ENCODE peak calls at places on chromosome 3, in six cellular contexts. U, I, M, A, Z and B are unnamed samples. For H3K36me3, the result is how much of the 10 kb centered on the place peaks cover.

GRCh38 chr3:134333522-134334181 is 40.6 kb downstream of the AMOTL2 start:
- DNase-seq in U (peak), I (peak), M (peak), A (peak), Z (no peak), B (peak)

GRCh38 chr3:188578579-188579363 is 424.8 kb downstream of the LPP start:
- DNase-seq in U (no peak), I (no peak), M (peak), A (peak), Z (peak), B (peak)

GRCh38 chr3:52827441-52827840 is 3.0 kb downstream of the ITIH4 start:
- DNase-seq in U (no peak), I (no peak), M (peak), A (peak), Z (no peak), B (peak)

GRCh38 chr3:9254764-9255163 is 5.3 kb upstream of the SRGAP3 start:
- DNase-seq in U (no peak), I (no peak), M (no peak), A (no peak), Z (no peak), B (no peak)

GRCh38 chr3:142984255-142984654 is 17.1 kb upstream of the U2SURP start:
- DNase-seq in U (no peak), I (no peak), M (no peak), A (no peak), Z (no peak), B (no peak)

GRCh38 chr3:48240000-48240710 is 749 bp upstream of the ZNF589 start:
- DNase-seq in U (no peak), I (peak), M (no peak), A (no peak), Z (no peak), B (no peak)

GRCh38 chr3:45597166-45597565 is 2.6 kb downstream of the LIMD1 start:
- DNase-seq in U (no peak), I (no peak), M (peak), A (peak), Z (no peak), B (peak)

GRCh38 chr3:117820900-117821299 is 1111.3 kb downstream of the TUSC7 start:
- DNase-seq in U (no peak), I (no peak), M (peak), A (no peak), Z (no peak), B (no peak)

GRCh38 chr3:20405731-20406130 is 219.7 kb upstream of the SGO1 start:
- DNase-seq in U (no peak), I (no peak), M (peak), A (no peak), Z (no peak), B (peak)

GRCh38 chr3:113138839-113139743 is 72.3 kb upstream of the BOC start:
- DNase-seq in U (no peak), I (no peak), M (no peak), A (no peak), Z (no peak), B (no peak)

GRCh38 chr3:97579365-97579764 is 185.2 kb upstream of the ARL6 start:
- DNase-seq in U (no peak), I (no peak), M (no peak), A (no peak), Z (no peak), B (no peak)

GRCh38 chr3:171005648-171006047 is 20.9 kb downstream of the SLC2A2 start:
- DNase-seq in U (no peak), I (no peak), M (peak), A (no peak), Z (no peak), B (no peak)

GRCh38 chr3:12903000-12903800 is 61.8 kb upstream of the RPL32 start:
- DNase-seq in U (no peak), I (no peak), M (no peak), A (peak), Z (no peak), B (no peak)

GRCh38 chr3:172201136-172201989 is 162.0 kb downstream of the FNDC3B start:
- DNase-seq in U (no peak), I (no peak), M (peak), A (peak), Z (peak), B (peak)

GRCh38 chr3:152258448-152259302 is 10.1 kb upstream of the MBNL1 start:
- DNase-seq in U (no peak), I (no peak), M (peak), A (peak), Z (peak), B (peak)

GRCh38 chr3:71874618-71875017 is 89.7 kb upstream of the PROK2 start:
- DNase-seq in U (no peak), I (no peak), M (no peak), A (no peak), Z (no peak), B (no peak)

GRCh38 chr3:172303941-172304558 is 144.2 kb downstream of the GHSR start:
- DNase-seq in U (no peak), I (no peak), M (no peak), A (no peak), Z (no peak), B (no peak)

GRCh38 chr3:60932669-60933068 is 318.6 kb downstream of the FHIT start:
- DNase-seq in U (no peak), I (no peak), M (peak), A (no peak), Z (no peak), B (peak)

GRCh38 chr3:50227390-50228183 is 8.4 kb upstream of the GNAI2 start:
- DNase-seq in U (peak), I (peak), M (peak), A (peak), Z (peak), B (peak)

GRCh38 chr3:187949093-187949820 is 204.0 kb upstream of the BCL6 start:
- DNase-seq in U (no peak), I (no peak), M (no peak), A (no peak), Z (no peak), B (no peak)

GRCh38 chr3:71723452-71724170 is 1.6 kb downstream of the EIF4E3 start:
- DNase-seq in U (no peak), I (no peak), M (no peak), A (no peak), Z (no peak), B (no peak)

GRCh38 chr3:33130144-33130543 is 16.3 kb downstream of the CRTAP start:
- DNase-seq in U (no peak), I (no peak), M (no peak), A (no peak), Z (no peak), B (peak)

GRCh38 chr3:33134026-33134625 is 20.3 kb downstream of the CRTAP start:
- DNase-seq in U (no peak), I (no peak), M (peak), A (peak), Z (no peak), B (peak)

GRCh38 chr3:33128706-33129105 is 14.9 kb downstream of the CRTAP start:
- DNase-seq in U (peak), I (peak), M (no peak), A (peak), Z (no peak), B (no peak)

GRCh38 chr3:33131328-33132018 is 17.7 kb downstream of the CRTAP start:
- DNase-seq in U (peak), I (peak), M (peak), A (peak), Z (no peak), B (peak)

GRCh38 chr3:33132019-33132360 is 18.2 kb downstream of the CRTAP start:
- DNase-seq in U (no peak), I (no peak), M (no peak), A (no peak), Z (no peak), B (no peak)
- H3K36me3 ChIP-seq in U (under half), I (under half), M (under half), A (under half), Z (half or more), B (under half)

DNA sequence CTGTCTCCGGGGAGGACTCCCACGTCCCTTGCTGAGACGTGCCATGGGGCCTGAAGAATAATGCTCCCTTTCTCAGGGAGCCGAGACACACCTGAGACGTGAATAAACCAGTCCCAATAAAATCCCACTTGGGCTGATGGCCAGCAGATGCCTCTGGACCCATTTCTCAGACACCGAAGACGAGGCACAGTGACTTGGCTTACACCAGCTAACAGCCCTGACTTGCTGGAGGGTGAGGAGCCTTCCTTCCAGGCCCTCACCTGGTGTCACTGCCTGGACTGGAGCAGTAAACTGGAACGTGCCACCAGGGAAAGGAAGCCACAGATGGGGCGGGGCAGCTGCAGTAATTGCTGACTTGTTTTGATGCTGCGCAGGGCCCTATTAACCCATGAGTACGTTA is 189.7 kb downstream of the PDZRN3 start:
- DNase-seq in U (no peak), I (no peak), M (no peak), A (no peak), Z (no peak), B (no peak)
- H3K36me3 ChIP-seq in U (under half), I (under half), M (under half), A (under half), Z (under half), B (under half)

DNA sequence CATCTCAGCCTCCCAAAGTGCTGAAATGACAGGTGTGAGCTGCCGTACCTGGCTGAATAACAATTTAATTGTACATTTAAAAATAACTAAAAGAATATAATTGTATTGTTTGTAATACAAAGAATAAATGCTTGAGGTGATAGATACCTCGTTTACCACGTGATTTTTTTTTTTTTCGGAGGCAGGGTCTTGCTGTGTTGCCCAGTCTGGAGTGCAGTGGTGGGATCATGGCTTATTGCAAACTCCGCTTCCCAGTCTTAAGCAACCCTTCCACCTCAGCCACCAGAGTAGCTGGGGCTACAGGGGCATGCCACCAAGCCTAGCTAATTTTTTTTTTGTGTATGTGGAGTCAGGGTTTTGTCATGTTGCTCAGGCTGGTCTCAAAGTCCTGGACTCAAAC is 15.8 kb downstream of the MFN1 start:
- DNase-seq in U (no peak), I (no peak), M (no peak), A (no peak), Z (no peak), B (no peak)
- H3K36me3 ChIP-seq in U (under half), I (under half), M (under half), A (half or more), Z (half or more), B (under half)

DNA sequence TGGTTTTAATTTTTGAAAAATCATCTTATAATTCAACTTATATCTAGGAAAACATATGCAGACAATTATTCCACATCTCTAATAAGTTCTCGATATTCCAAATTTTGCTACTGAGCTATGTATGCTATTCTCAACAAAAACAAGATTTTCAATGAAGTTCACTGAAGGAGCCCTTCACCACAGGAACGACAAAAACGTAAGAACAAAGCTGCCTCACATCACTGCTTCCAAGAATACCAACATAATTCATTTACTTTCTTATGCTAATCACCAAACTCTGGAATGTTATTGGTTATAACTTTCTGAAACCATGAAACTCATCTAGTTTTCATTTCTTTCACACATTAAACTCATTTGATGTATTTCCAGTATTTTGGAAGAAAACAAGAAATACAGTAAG is 49.7 kb downstream of the GNB4 start:
- DNase-seq in U (no peak), I (no peak), M (peak), A (no peak), Z (no peak), B (no peak)
- H3K36me3 ChIP-seq in U (under half), I (under half), M (under half), A (under half), Z (under half), B (under half)

GRCh38 chr3:132509096-132509495 is 88.0 kb upstream of the ACKR4 start:
- DNase-seq in U (no peak), I (no peak), M (no peak), A (no peak), Z (no peak), B (no peak)

GRCh38 chr3:132509506-132509905 is 87.6 kb upstream of the ACKR4 start:
- DNase-seq in U (no peak), I (no peak), M (no peak), A (no peak), Z (no peak), B (no peak)

GRCh38 chr3:132517311-132517710 is 79.8 kb upstream of the ACKR4 start:
- DNase-seq in U (no peak), I (no peak), M (no peak), A (no peak), Z (no peak), B (no peak)

GRCh38 chr3:132507657-132508056 is 89.4 kb upstream of the ACKR4 start:
- DNase-seq in U (no peak), I (no peak), M (no peak), A (no peak), Z (no peak), B (no peak)

GRCh38 chr3:132513057-132513456 is 84.0 kb upstream of the ACKR4 start:
- DNase-seq in U (no peak), I (no peak), M (no peak), A (no peak), Z (no peak), B (no peak)
- H3K36me3 ChIP-seq in U (half or more), I (under half), M (half or more), A (half or more), Z (half or more), B (half or more)

DNA sequence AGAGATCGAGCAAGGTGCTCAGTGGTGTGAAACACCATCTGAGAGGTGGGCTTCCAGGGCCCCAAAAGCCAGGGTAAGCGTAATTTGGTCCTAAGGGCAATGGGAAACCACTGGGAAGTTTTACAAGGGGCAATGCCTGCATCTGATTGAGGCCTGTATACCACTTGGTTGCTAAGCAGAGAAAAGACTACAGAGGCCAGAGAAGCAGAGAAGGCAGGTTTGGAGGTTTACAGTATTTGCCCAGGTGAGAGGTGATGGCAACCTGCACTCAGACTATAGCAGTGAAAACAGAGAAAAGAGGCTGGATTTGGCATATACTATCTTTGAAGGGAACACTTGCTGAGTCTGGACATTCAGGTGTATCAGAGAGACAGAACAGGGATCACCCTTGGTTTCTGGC is 133.5 kb upstream of the FAM3D start:
- DNase-seq in U (no peak), I (no peak), M (no peak), A (no peak), Z (no peak), B (no peak)
- H3K36me3 ChIP-seq in U (under half), I (under half), M (under half), A (under half), Z (under half), B (under half)

DNA sequence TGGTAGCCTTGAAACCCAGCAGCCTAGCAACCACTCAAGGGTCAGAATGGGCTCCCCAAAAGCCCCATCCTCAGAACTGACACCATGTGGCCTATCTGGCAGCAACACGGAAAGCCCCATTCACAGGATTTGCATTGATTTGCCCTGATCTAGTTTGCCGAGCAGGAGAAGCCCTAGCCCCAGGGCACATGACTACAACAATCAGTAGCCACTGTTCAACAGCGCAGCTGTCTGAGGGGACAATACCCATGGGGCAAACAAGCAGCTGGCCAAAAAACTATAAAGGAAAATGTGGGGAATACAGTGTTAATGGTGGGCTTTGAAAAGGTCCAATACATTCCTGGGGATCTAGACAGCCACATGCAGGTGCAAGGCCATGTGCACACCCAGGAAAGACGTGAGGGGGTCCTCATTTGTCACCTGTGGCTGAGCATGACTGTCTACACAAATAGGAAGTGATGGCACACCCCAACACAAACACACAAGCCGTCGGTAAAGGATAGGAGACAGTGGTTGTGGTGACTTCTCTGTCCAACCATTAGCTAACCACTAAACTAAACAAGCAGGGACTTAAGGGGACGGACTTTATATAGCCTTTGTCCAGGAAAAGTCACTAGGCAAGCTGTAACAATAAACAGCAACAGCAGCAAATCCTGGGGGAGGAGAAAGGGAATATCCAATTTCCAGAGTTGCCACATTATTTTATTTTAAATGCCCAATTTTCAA is 113.7 kb downstream of the LRIG1 start:
- DNase-seq in U (no peak), I (no peak), M (no peak), A (no peak), Z (no peak), B (no peak)
- H3K36me3 ChIP-seq in U (under half), I (under half), M (under half), A (under half), Z (half or more), B (under half)

GRCh38 chr3:115839246-115839645 is 215.9 kb downstream of the GAP43 start:
- DNase-seq in U (no peak), I (no peak), M (no peak), A (no peak), Z (no peak), B (no peak)
- H3K36me3 ChIP-seq in U (under half), I (under half), M (under half), A (under half), Z (under half), B (under half)

DNA sequence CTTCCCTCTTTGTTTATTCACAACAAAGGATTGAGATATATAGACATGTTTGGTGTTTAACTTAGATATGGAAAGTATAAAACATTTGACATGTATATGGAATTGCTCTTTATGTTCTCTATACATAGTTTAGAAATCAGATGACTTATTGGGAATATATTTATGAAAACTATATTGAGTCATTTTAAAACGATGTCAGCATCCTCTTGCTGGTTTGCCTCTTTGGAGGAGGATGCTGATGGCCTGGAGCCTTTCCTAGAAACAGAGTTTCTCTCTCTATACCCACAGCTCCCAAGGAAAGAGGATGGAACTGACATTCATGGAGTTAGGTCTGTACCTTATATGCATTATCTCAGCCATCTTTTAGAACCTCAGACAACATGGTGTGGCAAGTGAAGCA is 40.3 kb downstream of the ZBTB38 start:
- DNase-seq in U (no peak), I (no peak), M (no peak), A (no peak), Z (no peak), B (no peak)
- H3K36me3 ChIP-seq in U (under half), I (under half), M (under half), A (half or more), Z (under half), B (half or more)

DNA sequence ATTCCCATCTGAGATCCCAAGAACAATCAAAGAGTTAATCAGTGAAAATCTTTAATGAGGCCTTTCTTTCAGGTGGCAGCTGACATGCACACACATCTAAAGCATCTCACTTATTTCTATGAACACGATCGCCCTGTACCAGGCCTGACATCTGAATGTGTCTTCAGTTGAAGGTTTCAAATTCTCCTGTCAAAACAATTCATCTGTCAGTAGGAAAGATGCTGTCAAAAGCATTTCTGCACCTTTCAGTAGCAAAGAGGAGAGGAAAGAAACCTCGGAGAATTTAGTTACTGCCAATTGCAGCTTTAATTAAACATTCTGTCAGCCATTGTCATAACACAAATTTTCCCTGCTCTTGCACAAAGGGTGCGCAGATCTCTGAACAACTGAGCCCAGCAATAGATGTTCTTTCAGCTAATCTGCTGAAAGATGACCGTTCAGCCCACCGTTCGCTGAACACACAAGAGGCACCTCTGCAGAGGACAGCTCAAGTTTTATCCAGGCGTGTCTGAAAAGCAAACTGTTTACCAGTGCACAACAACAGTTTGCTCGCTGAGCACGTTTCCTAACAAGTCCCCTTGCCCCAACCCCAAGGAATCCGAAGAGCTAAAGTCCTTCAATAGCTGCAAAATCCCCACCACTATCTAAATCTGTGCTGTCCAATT is 34.1 kb downstream of the LRIG1 start:
- DNase-seq in U (no peak), I (peak), M (no peak), A (no peak), Z (no peak), B (no peak)
- H3K36me3 ChIP-seq in U (under half), I (under half), M (under half), A (under half), Z (under half), B (under half)